ENCODE peak calls at places on chromosomes 2 and 18, in six cellular contexts. N is transverse colon, G is DND-41, O is LNCaP clone FGC, K is A549, S is cardiac fibroblast. V is an unnamed sample.

GRCh38 chr2:181258761-181259160 is 198.4 kb upstream of the ITGA4 start:
- DNase-seq in N (no peak), O (no peak), G (no peak), S (peak), K (peak), V (no peak)

GRCh38 chr2:46545015-46545839 is 65.9 kb downstream of the TMEM247 start:
- DNase-seq in N (no peak), O (no peak), S (no peak), K (no peak), G (no peak), V (no peak)

GRCh38 chr18:57286949-57287348 is 65.4 kb upstream of the ST8SIA3 start:
- DNase-seq in S (no peak), N (no peak), O (no peak), K (no peak), G (no peak), V (no peak)

GRCh38 chr18:43789234-43790000 is 512.1 kb upstream of the SYT4 start:
- DNase-seq in G (no peak), N (no peak), S (peak), O (peak), K (no peak), V (no peak)

GRCh38 chr2:237444026-237444425 is 30.1 kb upstream of the COL6A3 start:
- DNase-seq in S (no peak), K (no peak), O (no peak), G (no peak), N (no peak), V (no peak)

GRCh38 chr2:199705538-199705937 is 145.5 kb downstream of the FTCDNL1 start:
- DNase-seq in K (no peak), N (no peak), G (no peak), O (no peak), S (no peak), V (no peak)

GRCh38 chr2:109721626-109722025 is 72.5 kb upstream of the RGPD5 start:
- DNase-seq in O (no peak), S (no peak), N (no peak), G (no peak), K (no peak), V (no peak)

GRCh38 chr18:54964741-54965140 is 5.5 kb upstream of the CCDC68 start:
- DNase-seq in K (no peak), N (no peak), G (no peak), O (no peak), S (peak), V (no peak)

GRCh38 chr2:66962625-66963207 is 434.4 kb upstream of the ETAA1 start:
- DNase-seq in S (no peak), O (no peak), G (no peak), N (peak), K (no peak), V (no peak)

GRCh38 chr18:40243592-40243991 is 1711.4 kb upstream of the PIK3C3 start:
- DNase-seq in S (no peak), N (no peak), G (no peak), O (no peak), K (no peak), V (no peak)

GRCh38 chr2:177127821-177128220 is 84.8 kb upstream of the HNRNPA3 start:
- DNase-seq in N (no peak), G (no peak), S (no peak), K (no peak), O (no peak), V (no peak)

GRCh38 chr18:73962251-73962650 is 185.4 kb downstream of the FBXO15 start:
- DNase-seq in K (no peak), G (no peak), O (no peak), S (peak), N (no peak), V (no peak)

GRCh38 chr2:96138146-96139145 is at the start of gene ASTL:
- DNase-seq in K (peak), G (peak), S (peak), N (peak), O (peak), V (no peak)

GRCh38 chr2:18467727-18468363 is 92.6 kb downstream of the RDH14 start:
- DNase-seq in G (no peak), K (no peak), S (no peak), O (no peak), N (no peak), V (no peak)

GRCh38 chr18:40695526-40695925 is 1259.5 kb upstream of the PIK3C3 start:
- DNase-seq in G (no peak), O (no peak), K (no peak), S (no peak), N (no peak), V (no peak)

GRCh38 chr2:71500426-71501079 is 47.2 kb downstream of the DYSF start:
- DNase-seq in K (no peak), N (no peak), G (no peak), O (no peak), S (peak), V (no peak)

GRCh38 chr2:70553584-70554337 is at the start of gene TGFA:
- DNase-seq in G (peak), K (peak), O (no peak), N (peak), S (peak), V (no peak)

GRCh38 chr2:3154694-3155093 is 222.9 kb downstream of the EIPR1 start:
- DNase-seq in G (no peak), S (no peak), O (no peak), N (no peak), K (no peak), V (no peak)

GRCh38 chr18:60070631-60071030 is 170.8 kb downstream of the PMAIP1 start:
- DNase-seq in O (no peak), N (no peak), G (no peak), K (no peak), S (peak), V (no peak)

GRCh38 chr18:33183136-33183535 is 257.4 kb downstream of the CCDC178 start:
- DNase-seq in K (no peak), N (no peak), S (no peak), O (no peak), G (no peak), V (no peak)

GRCh38 chr2:24359701-24360049 is 661 bp downstream of the ITSN2 start:
- DNase-seq in G (peak), N (peak), O (no peak), S (no peak), K (no peak), V (no peak)

GRCh38 chr2:205188516-205189138 is 493.7 kb upstream of the NRP2 start:
- DNase-seq in S (peak), G (no peak), O (no peak), K (peak), N (peak), V (no peak)

GRCh38 chr2:60549250-60550150 is 4.0 kb downstream of the BCL11A start:
- DNase-seq in S (peak), G (peak), O (no peak), K (no peak), N (peak), V (no peak)

GRCh38 chr2:102181919-102182635 is 4.7 kb upstream of the IL1RL2 start:
- DNase-seq in N (no peak), K (no peak), S (peak), O (no peak), G (no peak), V (no peak)

GRCh38 chr2:75787532-75788132 is 76.9 kb upstream of the GCFC2 start:
- DNase-seq in K (peak), N (no peak), S (peak), G (no peak), O (no peak), V (peak)

GRCh38 chr2:165682546-165682945 is 111.5 kb downstream of the GALNT3 start:
- DNase-seq in G (no peak), N (no peak), K (no peak), O (no peak), S (no peak), V (no peak)

GRCh38 chr2:54858021-54858681 is 134.7 kb downstream of the EML6 start:
- DNase-seq in K (peak), O (no peak), S (peak), G (no peak), N (no peak), V (no peak)

GRCh38 chr2:17195016-17195415 is 323.2 kb downstream of the RAD51AP2 start:
- DNase-seq in G (no peak), O (no peak), K (no peak), S (no peak), N (no peak), V (no peak)

GRCh38 chr2:12416600-12416999 is 300.1 kb upstream of the TRIB2 start:
- DNase-seq in O (no peak), S (peak), K (peak), G (peak), N (peak), V (peak)

GRCh38 chr2:2272841-2273240 is 58.2 kb downstream of the MYT1L start:
- DNase-seq in G (no peak), K (no peak), O (no peak), N (no peak), S (no peak), V (no peak)

GRCh38 chr2:23954325-23955014 is 14.2 kb downstream of the UBXN2A start:
- DNase-seq in N (no peak), G (no peak), S (no peak), K (no peak), O (no peak), V (no peak)

GRCh38 chr18:25310045-25310444 is 41.9 kb downstream of the ZNF521 start:
- DNase-seq in N (no peak), S (peak), K (no peak), O (no peak), G (no peak), V (peak)

GRCh38 chr2:75751824-75752468 is 41.2 kb upstream of the GCFC2 start:
- DNase-seq in S (no peak), O (no peak), K (no peak), N (no peak), G (no peak), V (no peak)

GRCh38 chr2:240438810-240439697 is 3.6 kb downstream of the GPC1 start:
- DNase-seq in K (no peak), G (no peak), S (no peak), N (no peak), O (no peak), V (no peak)
- H3K4me3 ChIP-seq in K (no peak), G (no peak), S (no peak), N (no peak), O (no peak), V (no peak)

GRCh38 chr2:68362749-68363148 is 2.3 kb upstream of the PLEK start:
- DNase-seq in K (no peak), N (no peak), G (no peak), O (no peak), S (no peak), V (no peak)

GRCh38 chr2:68363731-68364130 is 1.4 kb upstream of the PLEK start:
- DNase-seq in O (no peak), K (no peak), S (no peak), N (no peak), G (no peak), V (no peak)

GRCh38 chr2:68366083-68366560 is 1.0 kb downstream of the PLEK start:
- DNase-seq in S (no peak), G (no peak), O (no peak), K (no peak), N (peak), V (no peak)

GRCh38 chr2:68367918-68368656 is 3.0 kb downstream of the PLEK start:
- DNase-seq in G (no peak), K (no peak), N (no peak), S (no peak), O (no peak), V (no peak)

DNA sequence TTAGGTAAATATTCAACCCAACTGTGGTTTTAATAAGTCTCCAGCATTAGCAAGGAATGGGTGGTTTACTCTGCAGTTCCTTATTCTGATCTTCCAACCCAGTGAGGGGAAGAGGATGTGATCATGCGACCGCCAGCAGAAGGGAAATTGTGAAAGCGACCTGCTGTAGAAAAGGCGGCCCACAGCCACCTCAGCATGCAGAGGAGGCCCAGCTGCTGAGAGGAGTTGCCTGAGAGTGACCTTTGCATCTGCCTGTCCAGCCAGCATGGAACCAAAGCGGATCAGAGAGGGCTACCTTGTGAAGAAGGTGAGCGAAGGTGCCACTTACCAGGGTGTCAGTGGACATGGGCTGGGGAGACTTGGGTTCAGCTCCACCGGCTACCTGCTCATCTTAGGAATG is at the start of gene PLEK:
- DNase-seq in K (no peak), S (no peak), O (no peak), G (no peak), N (peak), V (no peak)
- H3K4me3 ChIP-seq in K (no peak), S (no peak), O (no peak), G (no peak), N (peak), V (no peak)

DNA sequence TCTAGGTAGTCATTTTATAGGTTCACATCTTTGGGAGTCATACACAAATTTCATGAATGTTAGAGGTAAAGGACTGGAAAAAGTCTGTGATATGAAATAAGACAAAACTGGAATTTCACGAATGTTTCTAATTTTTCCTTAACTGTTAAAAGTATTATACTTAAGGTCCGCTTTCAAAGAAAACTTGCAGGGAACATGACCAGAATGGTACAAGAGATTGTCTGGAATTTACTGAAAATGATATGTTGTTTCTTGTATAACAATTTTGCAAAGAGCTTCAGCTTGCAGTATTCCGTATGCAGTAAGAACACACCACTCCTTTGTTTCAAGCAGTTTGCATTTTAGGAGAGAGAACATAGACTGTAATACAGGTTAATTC is 1.6 kb downstream of the DDX1 start:
- DNase-seq in O (no peak), G (no peak), S (no peak), K (no peak), N (no peak), V (no peak)
- H3K4me3 ChIP-seq in O (peak), G (peak), S (peak), K (peak), N (no peak), V (peak)

GRCh38 chr2:169513094-169513493 is 3.6 kb downstream of the KLHL41 start:
- DNase-seq in K (no peak), G (no peak), O (no peak), S (no peak), N (no peak), V (no peak)
- H3K4me3 ChIP-seq in K (no peak), G (no peak), O (no peak), S (no peak), N (no peak), V (no peak)

DNA sequence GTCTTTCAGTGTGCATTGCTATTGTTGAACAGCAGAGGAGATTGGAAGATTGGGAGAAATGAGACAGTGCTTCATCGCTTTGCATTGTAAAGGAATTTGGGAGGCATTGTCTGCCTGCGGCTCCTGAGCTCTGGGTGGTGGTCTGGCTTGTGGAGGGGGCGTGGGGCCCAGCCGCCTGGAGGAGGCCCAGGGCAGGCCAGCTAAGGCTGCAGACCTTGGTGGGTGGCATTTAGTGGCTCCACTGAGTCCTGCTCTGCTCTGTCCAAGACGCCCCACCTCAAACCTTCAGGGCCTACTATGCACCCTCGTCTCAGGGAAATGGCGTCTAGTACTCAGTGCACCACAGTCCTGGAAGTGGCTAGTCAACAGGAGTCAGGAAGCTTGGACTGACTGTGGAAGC is 5.7 kb upstream of the HS1BP3 start:
- DNase-seq in O (no peak), K (no peak), G (no peak), N (no peak), S (no peak), V (no peak)
- H3K4me3 ChIP-seq in O (no peak), K (no peak), G (no peak), N (no peak), S (no peak), V (no peak)

GRCh38 chr2:105443610-105444598 is 45.1 kb upstream of the FHL2 start:
- DNase-seq in G (no peak), N (peak), S (no peak), O (peak), K (no peak), V (no peak)
- H3K4me3 ChIP-seq in G (no peak), N (no peak), S (no peak), O (no peak), K (no peak), V (no peak)

V was measured in Jurkat, Clone E6-1.